ENCODE peak calls at places on chromosome 9, in ten cellular contexts. One of them, this sample, is unnamed.
A peak's percentile ranks its signal among the peaks of the same experiment; 100 is the strongest.

GRCh38 chr9:108924436-108924835 is 9.5 kb downstream of the ELP1 start:
- DNase-seq in transverse colon: no peak
- DNase-seq in A549: no peak
- DNase-seq in GM12878: no peak
- DNase-seq in breast epithelium: no peak
- DNase-seq in ovary: no peak
- DNase-seq in Peyer's patch: no peak
- DNase-seq in adrenal gland: no peak
- DNase-seq in suprapubic skin: no peak
- DNase-seq in tibial nerve: no peak
- DNase-seq in this sample: no peak

GRCh38 chr9:82035332-82035731 is 46.8 kb downstream of the SPATA31D1 start:
- DNase-seq in Peyer's patch: no peak
- DNase-seq in GM12878: no peak
- DNase-seq in breast epithelium: no peak
- DNase-seq in adrenal gland: no peak
- DNase-seq in tibial nerve: no peak
- DNase-seq in suprapubic skin: no peak
- DNase-seq in transverse colon: no peak
- DNase-seq in ovary: no peak
- DNase-seq in A549: no peak
- DNase-seq in this sample: no peak

GRCh38 chr9:87464110-87464991 is 33.3 kb upstream of the DAPK1 start:
- DNase-seq in adrenal gland: no peak
- DNase-seq in ovary: no peak
- DNase-seq in A549: no peak
- DNase-seq in tibial nerve: peak; percentile 15
- DNase-seq in transverse colon: no peak
- DNase-seq in GM12878: peak; percentile 82
- DNase-seq in suprapubic skin: no peak
- DNase-seq in breast epithelium: no peak
- DNase-seq in Peyer's patch: no peak
- DNase-seq in this sample: no peak

GRCh38 chr9:91720746-91721705 is 229.0 kb downstream of the ROR2 start:
- DNase-seq in Peyer's patch: no peak
- DNase-seq in transverse colon: no peak
- DNase-seq in A549: no peak
- DNase-seq in suprapubic skin: no peak
- DNase-seq in GM12878: no peak
- DNase-seq in ovary: no peak
- DNase-seq in adrenal gland: peak; percentile 18
- DNase-seq in breast epithelium: no peak
- DNase-seq in tibial nerve: no peak
- DNase-seq in this sample: no peak

GRCh38 chr9:137427454-137428310 is 4.5 kb downstream of the NOXA1 start:
- DNase-seq in breast epithelium: no peak
- DNase-seq in ovary: no peak
- DNase-seq in tibial nerve: no peak
- DNase-seq in adrenal gland: no peak
- DNase-seq in Peyer's patch: no peak
- DNase-seq in A549: no peak
- DNase-seq in suprapubic skin: no peak
- DNase-seq in transverse colon: no peak
- DNase-seq in GM12878: no peak
- DNase-seq in this sample: no peak

GRCh38 chr9:86410281-86410680 is 56.1 kb upstream of the TUT7 start:
- DNase-seq in suprapubic skin: no peak
- DNase-seq in tibial nerve: no peak
- DNase-seq in breast epithelium: no peak
- DNase-seq in adrenal gland: no peak
- DNase-seq in Peyer's patch: no peak
- DNase-seq in transverse colon: no peak
- DNase-seq in GM12878: no peak
- DNase-seq in A549: no peak
- DNase-seq in ovary: no peak
- DNase-seq in this sample: no peak

GRCh38 chr9:114691956-114692295 is 9.9 kb upstream of the TEX48 start:
- DNase-seq in A549: no peak
- DNase-seq in Peyer's patch: no peak
- DNase-seq in GM12878: no peak
- DNase-seq in suprapubic skin: no peak
- DNase-seq in ovary: no peak
- DNase-seq in transverse colon: no peak
- DNase-seq in breast epithelium: no peak
- DNase-seq in tibial nerve: no peak
- DNase-seq in adrenal gland: no peak
- DNase-seq in this sample: no peak

GRCh38 chr9:85897853-85898252 is 43.1 kb upstream of the NAA35 start:
- DNase-seq in suprapubic skin: no peak
- DNase-seq in Peyer's patch: no peak
- DNase-seq in breast epithelium: no peak
- DNase-seq in transverse colon: no peak
- DNase-seq in adrenal gland: no peak
- DNase-seq in A549: no peak
- DNase-seq in tibial nerve: no peak
- DNase-seq in ovary: no peak
- DNase-seq in GM12878: no peak
- DNase-seq in this sample: no peak

GRCh38 chr9:127197186-127197860 is 67.3 kb upstream of the GARNL3 start:
- DNase-seq in suprapubic skin: no peak
- DNase-seq in adrenal gland: no peak
- DNase-seq in tibial nerve: no peak
- DNase-seq in ovary: no peak
- DNase-seq in A549: no peak
- DNase-seq in Peyer's patch: peak; percentile 49
- DNase-seq in transverse colon: no peak
- DNase-seq in GM12878: no peak
- DNase-seq in breast epithelium: no peak
- DNase-seq in this sample: no peak

GRCh38 chr9:127199001-127199791 is 65.4 kb upstream of the GARNL3 start:
- DNase-seq in tibial nerve: peak; percentile 93
- DNase-seq in A549: peak; percentile 73
- DNase-seq in suprapubic skin: peak; percentile 89
- DNase-seq in breast epithelium: peak; percentile 76
- DNase-seq in ovary: peak; percentile 88
- DNase-seq in transverse colon: peak; percentile 84
- DNase-seq in GM12878: peak; percentile 71
- DNase-seq in Peyer's patch: peak; percentile 85
- DNase-seq in adrenal gland: peak; percentile 90
- DNase-seq in this sample: peak; percentile 75

GRCh38 chr9:127198587-127198986 is 66.0 kb upstream of the GARNL3 start:
- DNase-seq in Peyer's patch: peak; percentile 47
- DNase-seq in transverse colon: no peak
- DNase-seq in A549: no peak
- DNase-seq in adrenal gland: no peak
- DNase-seq in GM12878: no peak
- DNase-seq in ovary: no peak
- DNase-seq in suprapubic skin: no peak
- DNase-seq in tibial nerve: no peak
- DNase-seq in breast epithelium: no peak
- DNase-seq in this sample: no peak

GRCh38 chr9:127196826-127197145 is 67.8 kb upstream of the GARNL3 start:
- DNase-seq in tibial nerve: no peak
- DNase-seq in GM12878: no peak
- DNase-seq in Peyer's patch: peak; percentile 42
- DNase-seq in ovary: no peak
- DNase-seq in adrenal gland: no peak
- DNase-seq in suprapubic skin: no peak
- DNase-seq in transverse colon: no peak
- DNase-seq in breast epithelium: no peak
- DNase-seq in A549: no peak
- DNase-seq in this sample: no peak

DNA sequence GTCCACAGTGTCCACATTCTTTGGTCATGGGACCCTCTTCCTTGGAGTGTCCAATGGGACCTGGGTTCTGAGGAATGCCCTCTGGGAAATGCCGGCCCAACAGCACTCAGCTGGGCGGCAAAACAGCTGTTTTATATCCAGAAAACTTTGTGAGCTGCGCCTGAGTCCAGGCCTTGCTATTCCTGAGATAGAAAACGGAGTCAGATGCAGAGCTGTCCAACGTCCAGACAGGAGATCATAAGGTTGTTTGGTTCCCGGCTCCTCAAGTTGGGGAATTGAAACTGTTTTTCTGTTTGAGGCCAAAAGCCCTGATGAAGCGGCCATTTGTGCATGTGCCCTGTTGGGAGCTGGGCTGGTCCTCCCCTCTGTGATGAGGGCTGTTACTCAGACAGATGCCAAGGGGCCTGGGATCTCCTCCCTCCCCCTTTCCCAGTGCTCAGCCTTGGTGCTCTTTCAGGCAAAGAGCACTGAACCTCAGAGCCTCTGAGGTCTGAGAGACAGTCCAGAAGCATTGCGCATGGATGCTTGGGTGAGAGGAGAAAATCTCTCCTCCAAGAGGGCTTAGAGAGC is 66.6 kb upstream of the GARNL3 start:
- DNase-seq in transverse colon: no peak
- DNase-seq in breast epithelium: no peak
- DNase-seq in suprapubic skin: no peak
- DNase-seq in ovary: no peak
- DNase-seq in Peyer's patch: peak; percentile 36
- DNase-seq in adrenal gland: no peak
- DNase-seq in A549: no peak
- DNase-seq in GM12878: no peak
- DNase-seq in tibial nerve: no peak
- DNase-seq in this sample: no peak
- H3K4me3 ChIP-seq in transverse colon: no peak overlapping the region
- H3K4me3 ChIP-seq in breast epithelium: no peak overlapping the region
- H3K4me3 ChIP-seq in suprapubic skin: no peak overlapping the region
- H3K4me3 ChIP-seq in ovary: no peak overlapping the region
- H3K4me3 ChIP-seq in Peyer's patch: no peak overlapping the region
- H3K4me3 ChIP-seq in adrenal gland: no peak overlapping the region
- H3K4me3 ChIP-seq in A549: no peak overlapping the region
- H3K4me3 ChIP-seq in GM12878: no peak overlapping the region
- H3K4me3 ChIP-seq in tibial nerve: no peak overlapping the region
- H3K4me3 ChIP-seq in this sample: no peak overlapping the region

DNA sequence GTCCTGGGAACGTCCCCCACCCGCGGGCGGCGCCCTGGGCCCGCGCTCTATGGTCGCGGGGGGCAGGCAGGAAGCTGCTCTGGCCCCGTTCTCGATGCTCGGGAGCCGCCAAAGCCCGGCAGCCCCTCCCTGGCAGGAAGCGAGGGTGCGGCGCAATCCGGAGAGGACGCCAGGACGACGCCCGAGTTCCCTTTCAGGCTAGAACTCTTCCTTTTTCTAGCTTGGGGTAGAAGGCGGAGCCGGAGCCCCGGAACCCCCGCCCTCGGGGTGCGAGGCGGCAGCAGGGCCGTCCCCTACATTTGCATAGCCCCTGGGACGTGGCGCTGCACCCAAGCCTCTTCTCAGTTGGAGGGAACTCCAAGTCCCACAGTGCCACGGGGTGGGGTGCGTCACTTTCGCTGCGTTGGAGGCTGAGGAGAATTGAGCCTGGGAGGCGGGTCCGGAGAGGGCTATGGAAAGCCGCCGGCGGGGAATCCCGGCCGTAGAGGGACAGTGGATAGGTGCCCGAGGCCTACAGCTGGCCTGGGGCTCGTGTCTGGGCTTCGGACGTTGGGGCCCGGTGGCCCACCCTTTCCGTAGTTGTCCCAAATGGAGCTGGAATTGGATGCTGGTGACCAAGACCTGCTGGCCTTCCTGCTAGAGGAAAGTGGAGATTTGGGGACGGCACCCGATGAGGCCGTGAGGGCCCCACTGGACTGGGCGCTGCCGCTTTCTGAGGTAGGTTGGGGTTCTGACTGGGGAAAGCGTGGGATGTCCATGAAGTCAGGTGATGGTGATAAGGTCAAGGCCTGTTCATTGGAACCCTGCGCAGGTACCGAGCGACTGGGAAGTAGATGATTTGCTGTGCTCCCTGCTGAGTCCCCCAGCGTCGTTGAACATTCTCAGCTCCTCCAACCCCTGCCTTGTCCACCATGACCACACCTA is at the start of the genes CREB3 and TLN1:
- DNase-seq in A549: peak; percentile 99
- DNase-seq in tibial nerve: peak; percentile 94
- DNase-seq in adrenal gland: peak; percentile 99
- DNase-seq in suprapubic skin: peak; percentile 99
- DNase-seq in Peyer's patch: peak; percentile 98
- DNase-seq in GM12878: peak; percentile 91
- DNase-seq in ovary: peak; percentile 97
- DNase-seq in breast epithelium: peak; percentile 96
- DNase-seq in transverse colon: peak; percentile 99
- DNase-seq in this sample: peak; percentile 100
- TF ChIP-seq CTCF in A549: peak; percentile 40
- TF ChIP-seq CTCF in tibial nerve: no peak
- TF ChIP-seq CTCF in adrenal gland: no peak
- TF ChIP-seq CTCF in suprapubic skin: no peak
- TF ChIP-seq CTCF in Peyer's patch: no peak
- TF ChIP-seq CTCF in GM12878: peak; percentile 20
- TF ChIP-seq CTCF in ovary: no peak
- TF ChIP-seq CTCF in breast epithelium: no peak
- TF ChIP-seq CTCF in transverse colon: no peak
- TF ChIP-seq CTCF in this sample: no peak

GRCh38 chr9:90287567-90288274 is 354.9 kb downstream of the DIRAS2 start:
- DNase-seq in tibial nerve: no peak
- DNase-seq in A549: no peak
- DNase-seq in GM12878: peak; percentile 48
- DNase-seq in suprapubic skin: no peak
- DNase-seq in ovary: no peak
- DNase-seq in transverse colon: peak; percentile 39
- DNase-seq in Peyer's patch: no peak
- DNase-seq in breast epithelium: no peak
- DNase-seq in adrenal gland: no peak
- DNase-seq in this sample: no peak
- TF ChIP-seq POLR2A in tibial nerve: no peak
- TF ChIP-seq POLR2A in A549: no peak
- TF ChIP-seq POLR2A in GM12878: peak; percentile 66
- TF ChIP-seq POLR2A in suprapubic skin: no peak
- TF ChIP-seq POLR2A in ovary: no peak
- TF ChIP-seq POLR2A in transverse colon: no peak
- TF ChIP-seq POLR2A in Peyer's patch: no peak
- TF ChIP-seq POLR2A in breast epithelium: no peak
- TF ChIP-seq POLR2A in adrenal gland: no peak
- TF ChIP-seq POLR2A in this sample: no peak

GRCh38 chr9:38308136-38308535 is 84.4 kb upstream of the ALDH1B1 start:
- DNase-seq in transverse colon: no peak
- DNase-seq in tibial nerve: no peak
- DNase-seq in ovary: no peak
- DNase-seq in GM12878: no peak
- DNase-seq in adrenal gland: no peak
- DNase-seq in A549: no peak
- DNase-seq in Peyer's patch: no peak
- DNase-seq in breast epithelium: no peak
- DNase-seq in suprapubic skin: no peak
- DNase-seq in this sample: no peak

GRCh38 chr9:38306899-38307298 is 85.6 kb upstream of the ALDH1B1 start:
- DNase-seq in A549: no peak
- DNase-seq in adrenal gland: no peak
- DNase-seq in tibial nerve: no peak
- DNase-seq in Peyer's patch: no peak
- DNase-seq in GM12878: no peak
- DNase-seq in transverse colon: no peak
- DNase-seq in breast epithelium: no peak
- DNase-seq in suprapubic skin: no peak
- DNase-seq in ovary: no peak
- DNase-seq in this sample: no peak

GRCh38 chr9:38312406-38312805 is 80.1 kb upstream of the ALDH1B1 start:
- DNase-seq in Peyer's patch: no peak
- DNase-seq in tibial nerve: no peak
- DNase-seq in transverse colon: no peak
- DNase-seq in breast epithelium: no peak
- DNase-seq in GM12878: no peak
- DNase-seq in ovary: no peak
- DNase-seq in adrenal gland: no peak
- DNase-seq in suprapubic skin: peak; percentile 40
- DNase-seq in A549: no peak
- DNase-seq in this sample: no peak

GRCh38 chr9:38311382-38312270 is 80.9 kb upstream of the ALDH1B1 start:
- DNase-seq in Peyer's patch: no peak
- DNase-seq in suprapubic skin: peak; percentile 66
- DNase-seq in breast epithelium: no peak
- DNase-seq in A549: no peak
- DNase-seq in tibial nerve: no peak
- DNase-seq in ovary: peak; percentile 34
- DNase-seq in transverse colon: no peak
- DNase-seq in adrenal gland: no peak
- DNase-seq in GM12878: no peak
- DNase-seq in this sample: no peak

DNA sequence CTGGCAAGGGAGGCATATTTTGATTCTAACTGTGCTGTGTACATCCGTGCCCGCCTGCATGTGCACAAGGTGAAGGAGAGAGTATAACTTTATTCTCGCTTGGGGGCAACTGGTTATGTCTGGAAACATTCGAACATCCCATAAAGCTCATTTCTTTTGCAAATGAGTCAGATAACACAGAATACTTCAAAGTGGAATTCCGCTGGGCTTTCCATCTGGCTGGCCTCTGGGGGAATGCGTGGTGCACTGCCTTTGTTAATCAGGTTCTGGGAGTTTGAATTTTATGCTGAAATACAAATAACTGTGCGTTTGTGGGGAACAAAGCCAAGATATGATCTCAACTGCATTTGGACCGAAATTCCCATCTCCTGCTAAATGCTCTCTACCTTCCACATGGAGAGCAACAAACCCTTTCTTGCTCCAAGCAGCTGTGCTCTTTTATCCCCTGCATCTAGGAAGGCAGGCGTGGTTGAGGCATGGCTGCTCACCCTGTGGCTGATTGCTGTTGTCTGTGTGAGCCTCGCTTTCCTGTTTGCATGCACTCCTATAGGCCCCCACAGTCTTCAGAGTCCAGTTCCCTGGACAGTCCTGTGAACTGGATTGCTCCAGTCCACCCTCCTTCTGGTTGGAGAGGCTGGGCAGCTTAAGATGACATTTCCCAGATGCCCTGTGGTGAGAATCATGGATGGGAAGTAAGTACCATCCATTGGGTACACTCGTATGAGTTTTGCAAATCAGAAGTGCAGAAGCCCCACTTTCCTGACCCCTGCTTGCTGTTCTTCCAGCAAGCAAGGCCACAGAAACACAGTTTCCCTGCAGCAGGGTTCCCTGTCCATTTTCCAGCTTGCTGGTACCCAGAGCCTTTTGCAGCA is 82.9 kb upstream of the ALDH1B1 start:
- DNase-seq in ovary: no peak
- DNase-seq in GM12878: no peak
- DNase-seq in tibial nerve: no peak
- DNase-seq in suprapubic skin: no peak
- DNase-seq in adrenal gland: no peak
- DNase-seq in Peyer's patch: no peak
- DNase-seq in breast epithelium: no peak
- DNase-seq in A549: no peak
- DNase-seq in transverse colon: no peak
- DNase-seq in this sample: no peak
- H3K4me3 ChIP-seq in ovary: no peak overlapping the region
- H3K4me3 ChIP-seq in GM12878: no peak overlapping the region
- H3K4me3 ChIP-seq in tibial nerve: no peak overlapping the region
- H3K4me3 ChIP-seq in suprapubic skin: no peak overlapping the region
- H3K4me3 ChIP-seq in adrenal gland: no peak overlapping the region
- H3K4me3 ChIP-seq in Peyer's patch: no peak overlapping the region
- H3K4me3 ChIP-seq in breast epithelium: no peak overlapping the region
- H3K4me3 ChIP-seq in A549: no peak overlapping the region
- H3K4me3 ChIP-seq in transverse colon: no peak overlapping the region
- H3K4me3 ChIP-seq in this sample: no peak overlapping the region